ENCODE peak calls at places on chromosome 19, in six cellular contexts. E, X, K, U, V and G are unnamed samples.

GRCh38 chr19:38384209-38385027 is 3.4 kb downstream of the GGN start:
- DNase-seq in E (no peak), V (no peak), K (no peak), U (no peak), X (no peak), G (no peak)

GRCh38 chr19:2574971-2575630 is 99.2 kb downstream of the GADD45B start:
- DNase-seq in V (peak; percentile 9), E (no peak), U (no peak), K (no peak), X (no peak), G (no peak)

GRCh38 chr19:48636859-48637448 is at the start of gene DBP:
- DNase-seq in X (no peak), E (no peak), K (no peak), V (no peak), U (no peak), G (no peak)

GRCh38 chr19:17867087-17867486 is 4.7 kb upstream of the SLC5A5 start:
- DNase-seq in K (no peak), X (no peak), V (no peak), E (no peak), U (no peak), G (no peak)

GRCh38 chr19:35044317-35045117 is 3.0 kb downstream of the HPN start:
- DNase-seq in V (peak; percentile 50), X (no peak), E (peak; percentile 76), U (peak; percentile 56), K (peak; percentile 49), G (peak; percentile 66)

GRCh38 chr19:45078390-45079062 is 534 bp upstream of the GEMIN7 start:
- DNase-seq in E (no peak), X (no peak), V (no peak), U (no peak), K (no peak), G (no peak)

GRCh38 chr19:6551607-6552450 is 21.0 kb downstream of the TNFSF9 start:
- DNase-seq in E (no peak), X (no peak), K (no peak), U (peak; percentile 90), V (no peak), G (no peak)

GRCh38 chr19:35266904-35267817 is 1.6 kb upstream of the USF2 start:
- DNase-seq in X (peak; percentile 24), E (peak; percentile 58), K (no peak), U (peak; percentile 62), V (peak; percentile 66), G (no peak)

GRCh38 chr19:51702754-51703654 is 9.9 kb downstream of the SPACA6 start:
- DNase-seq in V (peak; percentile 48), X (no peak), U (no peak), E (peak; percentile 57), K (no peak), G (no peak)

GRCh38 chr19:23420824-23421223 is 25.6 kb upstream of the ZNF91 start:
- DNase-seq in V (no peak), K (no peak), U (no peak), X (no peak), E (no peak), G (no peak)

GRCh38 chr19:13744179-13744578 is 20.1 kb upstream of the MRI1 start:
- DNase-seq in E (no peak), K (no peak), V (no peak), X (no peak), U (no peak), G (no peak)

GRCh38 chr19:34712606-34713261 is 21.3 kb upstream of the ZNF181 start:
- DNase-seq in K (no peak), X (peak; percentile 69), V (peak; percentile 24), E (peak; percentile 67), U (peak; percentile 78), G (peak; percentile 76)

GRCh38 chr19:52889076-52889475 is 8.4 kb downstream of the ZNF320 start:
- DNase-seq in U (no peak), X (no peak), V (no peak), E (no peak), K (no peak), G (no peak)

GRCh38 chr19:38736036-38736412 is 8.2 kb downstream of the CAPN12 start:
- DNase-seq in E (peak; percentile 68), X (no peak), V (peak; percentile 61), U (peak; percentile 67), K (no peak), G (no peak)

GRCh38 chr19:51015691-51016267 is 3.7 kb downstream of the KLK10 start:
- DNase-seq in X (no peak), K (no peak), E (no peak), U (no peak), V (no peak), G (no peak)

GRCh38 chr19:4297901-4298771 is 4.1 kb downstream of the TMIGD2 start:
- DNase-seq in E (no peak), K (no peak), V (no peak), X (no peak), U (no peak), G (no peak)

GRCh38 chr19:16005925-16006324 is 57.1 kb downstream of the OR10H4 start:
- DNase-seq in U (no peak), E (no peak), K (no peak), V (no peak), X (no peak), G (no peak)

DNA sequence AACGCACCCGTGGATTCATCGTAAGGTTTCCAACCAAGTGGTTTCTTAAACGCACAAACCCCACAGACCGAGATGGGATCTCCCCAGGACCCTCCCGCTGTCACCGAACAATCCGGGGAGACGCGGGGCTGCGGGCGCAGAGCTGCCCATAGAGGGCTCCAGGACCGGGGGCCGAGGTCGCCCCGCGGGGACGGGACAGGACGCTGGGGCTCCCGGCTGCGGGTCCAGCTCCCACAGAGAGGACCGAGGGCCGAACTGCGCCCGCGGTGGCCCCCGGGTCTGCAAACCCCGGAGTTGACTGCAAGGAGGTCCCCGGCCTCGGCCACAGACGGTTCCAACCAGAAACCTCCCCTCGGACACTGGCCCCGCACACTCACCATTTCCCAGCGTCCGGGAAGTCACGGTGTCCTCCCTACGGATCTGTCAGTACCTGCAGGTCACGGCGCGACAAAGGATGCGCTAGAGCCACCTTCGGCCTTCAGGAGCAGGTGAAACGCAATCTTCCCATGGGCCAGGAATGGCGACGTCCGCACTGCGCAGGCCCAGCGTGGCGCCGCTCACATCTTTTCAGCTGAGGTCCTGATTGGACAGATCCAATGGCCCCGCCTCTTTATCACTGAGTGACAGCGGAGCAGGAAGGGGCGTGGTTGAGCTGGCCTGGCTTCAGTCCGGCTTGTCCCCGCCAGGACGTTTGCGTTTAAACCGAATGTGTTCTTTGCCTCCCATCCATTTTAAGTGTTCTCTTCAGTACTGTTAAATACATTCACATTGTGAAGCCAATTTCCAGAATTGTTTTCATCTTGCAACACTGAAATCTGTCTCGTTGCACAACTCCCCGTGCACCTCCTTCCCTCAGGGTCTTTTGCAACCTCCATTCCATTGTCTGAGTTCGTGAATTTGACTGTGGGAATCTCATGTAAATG is at the start of gene ZNF14:
- DNase-seq in U (peak; percentile 96), E (peak; percentile 95), K (peak; percentile 82), X (peak; percentile 88), V (peak; percentile 92), G (peak; percentile 87)
- TF ChIP-seq CTCF in U (peak; percentile 16), E (peak; percentile 15), K (no peak), X (peak; percentile 21), V (no peak), G (no peak)

GRCh38 chr19:55172741-55173140 is 6.3 kb upstream of the DNAAF3 start:
- DNase-seq in X (peak; percentile 71), U (no peak), V (no peak), K (no peak), E (no peak), G (no peak)
- H3K4me3 ChIP-seq in X (peak overlapping the region; percentile 64), U (no peak overlapping the region), V (no peak overlapping the region), K (no peak overlapping the region), E (no peak overlapping the region), G (no peak overlapping the region)

DNA sequence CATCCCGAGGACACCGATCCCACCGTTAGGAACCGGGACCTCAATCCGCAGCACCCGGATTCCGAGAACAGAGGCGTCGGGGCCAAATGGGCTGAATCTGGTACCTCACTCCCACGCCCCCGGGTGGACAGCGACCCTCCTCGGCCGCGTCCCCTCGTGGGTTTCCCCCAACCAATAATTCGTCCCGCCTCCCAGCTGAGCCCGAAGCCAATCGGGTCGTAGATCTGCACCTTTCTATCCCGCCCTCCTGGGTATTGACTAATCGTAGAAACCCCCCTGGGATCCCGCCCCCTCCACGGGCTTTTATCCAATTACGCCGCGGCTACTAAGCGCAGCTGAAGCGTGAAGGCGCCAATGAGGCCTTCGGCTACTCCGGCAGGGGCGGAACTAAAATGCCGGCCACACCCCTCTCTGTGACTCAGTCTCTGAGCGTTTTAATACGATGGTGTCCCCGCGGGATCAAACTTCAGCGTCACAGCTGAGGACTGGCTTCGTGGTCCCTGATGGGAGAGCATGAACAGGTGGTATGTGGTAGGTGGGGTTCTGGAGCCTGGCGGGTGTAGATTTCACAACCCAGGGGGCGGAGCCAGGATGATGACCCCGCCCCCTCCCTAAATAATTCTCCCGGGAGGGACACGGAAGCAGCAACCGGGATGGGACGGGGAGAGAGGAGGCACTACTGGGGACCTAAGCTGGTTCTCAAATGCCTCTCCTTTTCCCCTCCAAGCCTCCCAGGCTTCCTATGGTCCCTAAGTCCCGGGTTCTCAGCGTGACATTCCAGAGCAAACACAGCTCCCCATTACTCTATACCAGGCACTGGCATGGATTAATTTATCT is at the start of the genes CCDC159 and TMEM205:
- DNase-seq in X (peak; percentile 99), U (peak; percentile 99), V (peak; percentile 100), E (peak; percentile 99), K (peak; percentile 96), G (peak; percentile 97)
- TF ChIP-seq CTCF in X (no peak), U (peak; percentile 13), V (no peak), E (no peak), K (peak; percentile 33), G (peak; percentile 11)

GRCh38 chr19:917323-918151 is at the start of gene KISS1R:
- DNase-seq in V (no peak), U (peak; percentile 65), X (no peak), K (no peak), E (no peak), G (no peak)

GRCh38 chr19:919157-920050 is 2.3 kb downstream of the KISS1R start:
- DNase-seq in E (no peak), V (no peak), K (no peak), U (peak; percentile 46), X (no peak), G (no peak)

GRCh38 chr19:918481-919156 is 1.5 kb downstream of the KISS1R start:
- DNase-seq in V (no peak), K (no peak), U (no peak), E (no peak), X (no peak), G (no peak)

GRCh38 chr19:918152-918437 is 962 bp downstream of the KISS1R start:
- DNase-seq in U (no peak), E (no peak), X (no peak), V (no peak), K (no peak), G (no peak)

DNA sequence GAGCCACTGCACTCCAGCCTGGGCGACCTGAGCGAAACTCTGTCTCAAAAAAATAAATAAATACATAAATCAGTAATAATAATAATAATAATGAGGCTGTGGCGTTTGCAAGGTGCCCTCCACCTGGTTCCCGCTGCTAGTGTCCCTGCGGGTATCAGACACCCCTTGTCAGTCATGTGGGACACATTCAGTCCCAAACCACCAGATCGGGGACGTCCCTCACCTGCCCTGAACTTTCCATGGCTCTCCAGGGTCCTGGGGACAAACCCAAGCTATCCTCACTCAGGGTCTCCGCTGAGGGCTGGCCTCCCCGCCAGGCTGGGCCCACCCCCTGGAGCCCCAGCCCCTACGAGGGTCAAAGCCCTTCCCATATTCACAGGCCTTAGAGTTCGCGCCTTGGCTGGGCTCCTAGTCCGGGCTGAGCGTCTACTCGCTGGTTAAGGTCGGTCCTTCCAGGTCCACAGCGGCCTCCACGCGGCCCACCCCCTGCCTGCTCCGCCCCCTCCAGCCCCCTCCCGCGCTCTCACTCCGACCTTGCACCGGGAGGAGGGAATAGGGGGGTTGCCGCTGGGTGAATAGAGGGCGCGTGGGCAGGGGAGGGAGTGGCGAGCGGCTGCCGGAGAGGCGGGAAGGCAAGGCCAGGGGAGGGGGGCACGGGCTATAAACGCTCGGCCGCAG is 349 bp upstream of the KISS1R start:
- DNase-seq in X (no peak), V (no peak), E (no peak), K (no peak), U (no peak), G (no peak)
- H3K4me3 ChIP-seq in X (no peak overlapping the region), V (no peak overlapping the region), E (peak overlapping the region; percentile 1), K (peak overlapping the region; percentile 1), U (no peak overlapping the region), G (no peak overlapping the region)